ENCODE peak calls at places on chromosomes 6 and 20, in five cellular contexts. A, G, B, U and F are unnamed samples.

GRCh38 chr20:49325981-49326380 is 48.1 kb upstream of the ZNFX1 start:
- DNase-seq in A (no peak), G (no peak), B (peak), U (no peak), F (no peak)

GRCh38 chr6:43669050-43669921 is 18.3 kb downstream of the MRPS18A start:
- DNase-seq in A (peak), G (peak), B (peak), U (no peak), F (no peak)

GRCh38 chr20:37526839-37527637 is 638 bp downstream of the BLCAP start:
- DNase-seq in A (peak), G (peak), B (peak), U (no peak), F (no peak)

GRCh38 chr6:162554531-162554930 is 173.0 kb downstream of the PRKN start:
- DNase-seq in A (no peak), G (no peak), B (no peak), U (no peak), F (no peak)

GRCh38 chr6:137697267-137697938 is 169.7 kb upstream of the TNFAIP3 start:
- DNase-seq in A (no peak), G (peak), B (peak), U (no peak), F (no peak)

GRCh38 chr6:155120034-155120433 is 124.9 kb downstream of the TIAM2 start:
- DNase-seq in A (no peak), G (peak), B (no peak), U (no peak), F (no peak)

GRCh38 chr20:22511943-22512910 is 72.1 kb downstream of the FOXA2 start:
- DNase-seq in A (no peak), G (peak), B (no peak), U (peak), F (peak)

GRCh38 chr6:152380993-152381898 is 255.9 kb downstream of the SYNE1 start:
- DNase-seq in A (peak), G (peak), B (peak), U (peak), F (peak)

GRCh38 chr6:85368631-85369030 is 81.3 kb upstream of the NT5E start:
- DNase-seq in A (no peak), G (no peak), B (no peak), U (no peak), F (no peak)

GRCh38 chr20:57388953-57389694 is 2.1 kb upstream of the RBM38 start:
- DNase-seq in A (peak), G (peak), B (peak), U (peak), F (peak)

GRCh38 chr6:154408906-154409500 is 52.4 kb upstream of the IPCEF1 start:
- DNase-seq in A (no peak), G (no peak), B (peak), U (no peak), F (no peak)

GRCh38 chr6:63598251-63599036 is 26.2 kb downstream of the LOC128125822 start:
- DNase-seq in A (peak), G (peak), B (peak), U (peak), F (peak)

GRCh38 chr6:69022991-69023390 is 387.9 kb downstream of the ADGRB3 start:
- DNase-seq in A (no peak), G (no peak), B (peak), U (no peak), F (no peak)

GRCh38 chr6:46638650-46639049 is 14.0 kb downstream of the CYP39A1 start:
- DNase-seq in A (no peak), G (no peak), B (no peak), U (no peak), F (no peak)

GRCh38 chr6:169415179-169415578 is 161.5 kb upstream of the THBS2 start:
- DNase-seq in A (no peak), G (peak), B (no peak), U (no peak), F (no peak)

GRCh38 chr6:33288942-33289783 is at the start of the genes PFDN6 and WDR46:
- DNase-seq in A (peak), G (peak), B (peak), U (peak), F (peak)

GRCh38 chr6:160115421-160115820 is 6.2 kb upstream of the SLC22A1 start:
- DNase-seq in A (no peak), G (no peak), B (no peak), U (no peak), F (no peak)

GRCh38 chr6:3011592-3011991 is 11.9 kb downstream of the NQO2 start:
- DNase-seq in A (no peak), G (no peak), B (no peak), U (no peak), F (no peak)

GRCh38 chr6:109783245-109783990 is 92.3 kb downstream of the FIG4 start:
- DNase-seq in A (no peak), G (peak), B (peak), U (no peak), F (no peak)

GRCh38 chr6:166489301-166490155 is 97.0 kb downstream of the RAMACL start:
- DNase-seq in A (no peak), G (no peak), B (no peak), U (no peak), F (no peak)

GRCh38 chr6:12119085-12119588 is 107.0 kb downstream of the HIVEP1 start:
- DNase-seq in A (no peak), G (no peak), B (no peak), U (no peak), F (no peak)

GRCh38 chr6:31639043-31639442 is 13.4 kb downstream of the BAG6 start:
- DNase-seq in A (no peak), G (no peak), B (no peak), U (no peak), F (no peak)

GRCh38 chr6:157459327-157459726 is 78.3 kb downstream of the ZDHHC14 start:
- DNase-seq in A (no peak), G (no peak), B (no peak), U (no peak), F (no peak)

GRCh38 chr6:100664274-100665040 is 199.7 kb upstream of the SIM1 start:
- DNase-seq in A (no peak), G (peak), B (peak), U (no peak), F (no peak)

GRCh38 chr6:39804666-39805065 is 12.5 kb downstream of the DAAM2 start:
- DNase-seq in A (no peak), G (peak), B (peak), U (no peak), F (no peak)

GRCh38 chr6:15623282-15624116 is 39.3 kb downstream of the DTNBP1 start:
- DNase-seq in A (no peak), G (no peak), B (peak), U (no peak), F (no peak)

GRCh38 chr20:11329271-11329670 is 588.4 kb upstream of the BTBD3 start:
- DNase-seq in A (no peak), G (no peak), B (peak), U (no peak), F (no peak)

GRCh38 chr20:48921883-48922867 is 664 bp downstream of the ARFGEF2 start:
- DNase-seq in A (peak), G (no peak), B (peak), U (peak), F (no peak)

GRCh38 chr6:116382587-116382986 is 11.8 kb downstream of the DSE start:
- DNase-seq in A (no peak), G (no peak), B (no peak), U (no peak), F (no peak)

GRCh38 chr6:25537349-25538018 is 114.5 kb upstream of the SCGN start:
- DNase-seq in A (no peak), G (no peak), B (no peak), U (no peak), F (no peak)

GRCh38 chr6:570812-571211 is 86.1 kb downstream of the HUS1B start:
- DNase-seq in A (no peak), G (no peak), B (no peak), U (no peak), F (no peak)

GRCh38 chr6:23179994-23180393 is 610.6 kb downstream of the HDGFL1 start:
- DNase-seq in A (no peak), G (no peak), B (no peak), U (no peak), F (no peak)

GRCh38 chr6:42307141-42307470 is 89.4 kb upstream of the MRPS10 start:
- DNase-seq in A (no peak), G (no peak), B (no peak), U (no peak), F (no peak)

DNA sequence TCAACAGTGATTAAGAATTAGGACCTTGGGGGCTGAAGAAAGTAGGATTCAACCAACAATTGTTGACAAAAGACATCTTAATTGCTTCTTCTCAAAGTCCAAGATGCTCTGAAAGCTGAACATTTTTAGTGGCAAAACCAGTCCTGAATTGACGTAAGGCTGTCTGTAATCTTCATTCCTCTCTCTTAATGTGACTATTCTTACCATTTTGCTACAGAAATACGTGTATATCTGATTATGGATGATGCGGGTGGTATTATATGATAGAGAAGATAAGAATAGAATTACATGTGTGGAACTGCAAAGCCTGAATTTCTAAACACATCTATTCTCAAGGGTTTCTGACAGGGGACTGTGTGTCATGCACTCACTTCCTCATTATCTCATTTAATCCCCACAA is 130.3 kb upstream of the SASH1 start:
- DNase-seq in A (no peak), G (no peak), B (no peak), U (no peak), F (no peak)
- H3K4me3 ChIP-seq in A (no peak), G (no peak), B (no peak), U (no peak), F (no peak)

DNA sequence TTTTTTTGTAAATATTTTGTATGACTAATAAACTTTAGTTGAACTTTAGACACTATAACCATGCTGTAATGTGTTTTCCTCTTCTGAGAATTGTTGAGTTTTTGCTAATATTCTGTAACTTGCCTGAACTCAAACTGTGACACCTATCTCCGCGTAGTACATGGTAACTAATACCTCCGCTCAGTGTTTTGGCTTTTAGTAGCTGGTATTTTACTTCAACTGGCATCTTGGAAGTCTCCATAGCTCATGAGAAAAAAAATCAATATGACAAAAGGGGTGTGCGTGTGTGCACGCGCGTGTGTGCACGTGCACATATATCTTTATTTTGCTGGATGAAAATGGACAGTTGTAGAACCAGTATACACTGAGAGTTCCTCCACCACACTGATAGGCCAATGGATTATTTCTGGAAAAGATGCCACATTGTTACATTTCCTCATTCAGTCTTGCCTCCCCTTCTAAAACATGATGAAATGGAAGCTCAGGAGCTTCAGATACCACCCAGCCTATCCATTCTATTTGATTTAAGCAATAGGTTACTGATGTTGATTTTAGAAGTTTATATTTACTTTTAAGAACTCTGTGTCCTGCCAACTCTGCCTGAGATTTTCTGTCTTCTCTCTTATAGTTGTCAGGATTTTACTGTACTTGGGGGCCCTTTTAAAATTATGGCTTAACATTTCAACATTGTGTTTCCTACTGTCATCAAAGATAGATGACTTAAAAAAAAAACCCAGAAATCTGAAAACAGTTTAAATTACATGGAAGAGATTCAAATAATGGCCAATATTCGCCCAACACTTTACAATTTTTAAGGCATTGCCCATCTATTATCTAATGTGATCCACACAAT is 16.3 kb upstream of the ADGRG6 start:
- DNase-seq in A (no peak), G (no peak), B (no peak), U (no peak), F (no peak)
- H3K27ac ChIP-seq in A (no peak), G (no peak), B (no peak), U (no peak), F (no peak)

DNA sequence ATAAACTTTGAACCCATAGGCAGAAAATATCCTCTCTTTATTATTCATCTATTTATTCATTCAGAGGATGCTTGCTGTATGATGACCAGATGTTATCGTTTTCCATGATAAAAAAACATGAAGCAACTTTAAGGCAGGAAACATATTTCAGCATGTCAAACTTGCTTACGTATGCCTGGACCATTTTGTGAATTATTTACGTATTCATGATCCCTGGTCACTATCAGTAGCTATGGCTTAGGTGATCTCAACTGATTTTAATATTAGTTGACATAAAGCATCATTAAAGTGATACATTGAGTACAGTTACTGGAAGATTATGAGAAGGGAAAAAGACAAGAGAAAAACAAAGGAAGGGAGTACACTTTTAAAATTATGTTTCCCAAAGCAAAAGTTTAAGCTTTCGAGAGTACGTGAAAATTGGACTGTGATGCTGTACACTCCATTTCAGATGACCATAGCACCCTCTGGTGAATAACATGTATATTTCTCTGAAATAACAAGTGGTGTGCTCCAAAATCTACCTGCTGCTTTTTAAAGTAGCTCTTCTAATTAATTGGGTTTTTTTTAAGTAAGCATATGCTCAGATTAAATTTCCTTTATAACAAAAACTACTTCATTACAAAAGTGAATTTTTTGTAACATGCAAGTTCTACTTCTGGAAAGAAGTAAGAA is 215.1 kb upstream of the HSF2 start:
- DNase-seq in A (no peak), G (peak), B (peak), U (no peak), F (no peak)
- H3K4me3 ChIP-seq in A (no peak), G (no peak), B (peak), U (no peak), F (no peak)

GRCh38 chr20:63941282-63942060 is 14.7 kb downstream of the UCKL1 start:
- DNase-seq in A (peak), G (peak), B (no peak), U (peak), F (peak)
- H3K27ac ChIP-seq in A (peak), G (no peak), B (no peak), U (peak), F (peak)